ENCODE peak calls at places on chromosomes 7 and 10, in six cellular contexts. L, E, C, D, Q and M are unnamed samples.
A peak's percentile ranks its signal among the peaks of the same experiment; 100 is the strongest.

GRCh38 chr7:105350906-105351305 is 37.8 kb downstream of the SRPK2 start:
- DNase-seq in L (no peak), E (no peak), C (no peak), D (no peak), Q (no peak), M (no peak)

GRCh38 chr10:31359979-31360378 is 41.0 kb downstream of the ZEB1 start:
- DNase-seq in L (no peak), E (peak; percentile 66), C (peak; percentile 22), D (no peak), Q (no peak), M (no peak)

GRCh38 chr7:9796241-9796640 is 1177.4 kb upstream of the PHF14 start:
- DNase-seq in L (no peak), E (no peak), C (no peak), D (no peak), Q (no peak), M (no peak)

GRCh38 chr7:115005241-115005640 is 83.3 kb downstream of the MDFIC start:
- DNase-seq in L (no peak), E (no peak), C (no peak), D (no peak), Q (no peak), M (no peak)

GRCh38 chr7:21941570-21942224 is 4.0 kb downstream of the CDCA7L start:
- DNase-seq in L (peak; percentile 40), E (no peak), C (peak; percentile 53), D (no peak), Q (no peak), M (no peak)

GRCh38 chr10:119680050-119680449 is 28.9 kb downstream of the BAG3 start:
- DNase-seq in L (no peak), E (no peak), C (no peak), D (no peak), Q (no peak), M (no peak)

GRCh38 chr10:114313139-114313538 is 74.1 kb downstream of the VWA2 start:
- DNase-seq in L (no peak), E (no peak), C (no peak), D (no peak), Q (no peak), M (no peak)

GRCh38 chr7:13731643-13732042 is 257.8 kb downstream of the ETV1 start:
- DNase-seq in L (no peak), E (no peak), C (no peak), D (no peak), Q (no peak), M (no peak)

GRCh38 chr10:131567279-131568162 is 256.0 kb upstream of the TCERG1L start:
- DNase-seq in L (no peak), E (no peak), C (no peak), D (no peak), Q (no peak), M (no peak)

GRCh38 chr7:130943336-130943901 is 209.4 kb upstream of the KLF14 start:
- DNase-seq in L (no peak), E (no peak), C (no peak), D (no peak), Q (peak; percentile 67), M (peak; percentile 39)

GRCh38 chr7:98217623-98218582 is 6.7 kb downstream of the BHLHA15 start:
- DNase-seq in L (no peak), E (peak; percentile 38), C (no peak), D (no peak), Q (peak; percentile 73), M (no peak)

GRCh38 chr10:67612577-67613537 is 83.1 kb downstream of the CTNNA3 start:
- DNase-seq in L (peak; percentile 59), E (no peak), C (no peak), D (no peak), Q (no peak), M (no peak)

GRCh38 chr10:93461807-93462178 is 20.3 kb downstream of the MYOF start:
- DNase-seq in L (no peak), E (no peak), C (no peak), D (no peak), Q (no peak), M (peak; percentile 10)

GRCh38 chr7:74115326-74115725 is 31.7 kb downstream of the LIMK1 start:
- DNase-seq in L (no peak), E (no peak), C (peak; percentile 77), D (peak; percentile 72), Q (no peak), M (no peak)

GRCh38 chr7:42485171-42485838 is 248.3 kb upstream of the GLI3 start:
- DNase-seq in L (no peak), E (no peak), C (no peak), D (no peak), Q (no peak), M (no peak)

GRCh38 chr7:143351060-143351459 is 11.5 kb downstream of the FAM131B start:
- DNase-seq in L (no peak), E (no peak), C (no peak), D (no peak), Q (no peak), M (no peak)

GRCh38 chr7:26627871-26628270 is 236.5 kb downstream of the SKAP2 start:
- DNase-seq in L (no peak), E (no peak), C (no peak), D (peak; percentile 29), Q (no peak), M (no peak)

GRCh38 chr10:129955591-129956284 is 8.3 kb downstream of the EBF3 start:
- DNase-seq in L (no peak), E (peak; percentile 72), C (no peak), D (no peak), Q (no peak), M (no peak)

DNA sequence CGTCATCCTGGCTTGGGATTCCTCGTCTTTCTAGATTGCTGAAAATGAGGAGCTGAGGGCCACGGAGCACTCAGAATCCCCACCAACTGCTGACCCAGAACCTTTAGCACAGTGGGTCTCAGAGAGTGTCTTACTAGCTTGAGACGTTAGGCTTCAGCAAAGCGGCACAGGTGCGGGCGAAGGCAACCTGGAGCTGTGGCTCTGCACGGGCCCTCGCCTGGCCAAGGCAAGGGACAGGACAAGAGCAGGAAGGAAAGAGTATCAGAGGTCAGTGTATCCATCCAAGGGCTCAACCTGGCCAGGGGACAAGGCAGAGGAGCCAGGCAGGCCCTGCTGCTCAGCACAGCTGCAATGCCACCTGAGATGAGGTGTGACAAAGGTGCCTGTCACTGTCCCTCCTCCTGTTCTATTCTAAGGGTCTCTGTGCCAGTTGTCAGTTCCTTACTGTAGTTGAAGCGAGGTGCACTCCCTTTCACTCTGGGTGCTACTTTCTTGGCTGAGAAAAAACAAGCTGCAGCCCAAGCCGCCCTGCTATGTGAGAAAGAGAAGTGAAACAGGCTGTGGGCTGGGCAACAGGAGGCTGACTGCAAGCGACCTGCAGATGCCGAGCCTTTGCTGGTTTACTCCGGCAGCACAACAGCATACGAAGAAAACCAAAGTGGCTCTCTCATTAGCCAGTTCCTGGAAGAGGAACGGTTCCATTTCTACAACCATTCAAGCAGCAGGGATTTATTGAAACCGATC is 33.3 kb upstream of the KDM7A start:
- DNase-seq in L (peak; percentile 85), E (no peak), C (no peak), D (no peak), Q (no peak), M (peak; percentile 23)
- TF ChIP-seq GABPA in L (no peak), E (no peak), C (no peak), D (no peak), Q (no peak), M (no peak)

DNA sequence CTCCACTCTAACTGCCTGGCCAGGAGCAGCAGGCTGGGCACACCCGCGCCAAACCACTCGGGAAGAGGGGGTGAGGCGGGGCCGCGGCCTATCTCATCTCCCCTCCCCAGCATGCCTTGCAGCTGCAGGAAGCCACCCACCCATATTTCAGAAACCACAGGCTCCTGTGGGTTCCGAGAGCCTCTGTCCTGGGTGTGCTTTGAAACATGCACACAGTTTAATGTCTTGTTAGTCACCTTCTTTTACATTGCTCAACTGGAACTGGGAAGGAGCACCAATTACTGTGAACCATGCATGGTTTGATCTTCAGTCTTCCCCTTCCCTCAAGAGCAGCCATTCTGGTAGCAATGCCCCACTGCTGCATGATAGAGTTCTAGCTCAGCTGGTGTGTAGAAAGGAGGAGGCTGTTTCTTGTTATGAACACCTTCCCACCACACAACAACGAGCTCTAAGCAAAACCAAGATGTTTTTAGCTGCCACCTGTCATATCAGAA is 37.6 kb upstream of the IKZF1 start:
- DNase-seq in L (peak; percentile 84), E (no peak), C (no peak), D (no peak), Q (peak; percentile 67), M (peak; percentile 74)
- TF ChIP-seq GABPA in L (peak; percentile 27), E (no peak), C (no peak), D (no peak), Q (no peak), M (no peak)

GRCh38 chr7:16801111-16801542 is 3.7 kb downstream of the AGR2 start:
- DNase-seq in L (no peak), E (peak; percentile 27), C (peak; percentile 42), D (no peak), Q (peak; percentile 66), M (no peak)

GRCh38 chr7:16810112-16810511 is 5.3 kb upstream of the AGR2 start:
- DNase-seq in L (no peak), E (no peak), C (no peak), D (no peak), Q (no peak), M (no peak)

GRCh38 chr7:16801579-16801978 is 3.2 kb downstream of the AGR2 start:
- DNase-seq in L (no peak), E (no peak), C (no peak), D (no peak), Q (no peak), M (no peak)

GRCh38 chr7:16803881-16804673 is 722 bp downstream of the AGR2 start:
- DNase-seq in L (no peak), E (peak; percentile 15), C (no peak), D (no peak), Q (no peak), M (no peak)

GRCh38 chr7:16804674-16805439 is at the start of gene AGR2:
- DNase-seq in L (no peak), E (no peak), C (no peak), D (no peak), Q (no peak), M (no peak)
- TF ChIP-seq GABPA in L (no peak), E (no peak), C (no peak), D (no peak), Q (no peak), M (no peak)

GRCh38 chr7:29647020-29647654 is 83.5 kb downstream of the PRR15 start:
- DNase-seq in L (no peak), E (no peak), C (no peak), D (no peak), Q (peak; percentile 85), M (no peak)
- TF ChIP-seq GABPA in L (no peak), E (no peak), C (no peak), D (no peak), Q (no peak), M (no peak)

GRCh38 chr10:62562795-62563194 is 188.6 kb downstream of the ZNF365 start:
- DNase-seq in L (no peak), E (no peak), C (no peak), D (no peak), Q (no peak), M (no peak)
- TF ChIP-seq GABPA in L (no peak), E (no peak), C (no peak), D (no peak), Q (no peak), M (no peak)

GRCh38 chr7:28169166-28169713 is 11.4 kb downstream of the JAZF1 start:
- DNase-seq in L (no peak), E (no peak), C (no peak), D (no peak), Q (no peak), M (no peak)
- TF ChIP-seq GABPA in L (no peak), E (no peak), C (no peak), D (no peak), Q (no peak), M (no peak)

GRCh38 chr10:8035641-8036520 is 18.6 kb upstream of the GATA3 start:
- DNase-seq in L (no peak), E (no peak), C (no peak), D (peak; percentile 54), Q (no peak), M (no peak)
- TF ChIP-seq GABPA in L (no peak), E (no peak), C (no peak), D (no peak), Q (no peak), M (no peak)

GRCh38 chr7:10910447-10910846 is 63.2 kb upstream of the PHF14 start:
- DNase-seq in L (no peak), E (no peak), C (peak; percentile 29), D (no peak), Q (no peak), M (no peak)
- TF ChIP-seq GABPA in L (no peak), E (no peak), C (no peak), D (no peak), Q (no peak), M (no peak)